ENCODE peak calls at places on chromosome 10, in six cellular contexts. L is activated CD4-positive, CD25-positive, alpha-beta regulatory T cell treated with anti-CD3 and anti-CD28 coated beads, Interleukin-2, amount 50 U/mL, for 72 hours; O is upper lobe of right lung; V is left ventricle myocardium inferior; Y is uterus; J is lower leg skin. K is an unnamed sample.

GRCh38 chr10:124221356-124222297 is 128.2 kb upstream of the CHST15 start:
- DNase-seq in V (no peak), Y (no peak), O (no peak), J (no peak), L (no peak), K (no peak)

GRCh38 chr10:17430647-17431355 is 23.6 kb downstream of the ST8SIA6 start:
- DNase-seq in Y (peak), V (peak), J (peak), O (peak), L (peak), K (peak)

GRCh38 chr10:110676016-110676415 is 31.9 kb downstream of the RBM20 start:
- DNase-seq in Y (no peak), L (no peak), J (no peak), V (no peak), O (no peak), K (no peak)

GRCh38 chr10:77156406-77156879 is 481.2 kb downstream of the KCNMA1 start:
- DNase-seq in O (no peak), L (no peak), J (no peak), Y (peak), V (no peak), K (no peak)

GRCh38 chr10:43202657-43203490 is 64.0 kb downstream of the RASGEF1A start:
- DNase-seq in V (peak), J (no peak), Y (peak), O (peak), L (peak), K (peak)

GRCh38 chr10:792792-793100 is 103.3 kb upstream of the DIP2C start:
- DNase-seq in L (no peak), V (no peak), O (no peak), Y (no peak), J (no peak), K (no peak)

GRCh38 chr10:17649836-17650235 is 5.9 kb downstream of the STAM start:
- DNase-seq in O (no peak), L (no peak), V (no peak), Y (no peak), J (no peak), K (no peak)

GRCh38 chr10:97961979-97962378 is 68.4 kb downstream of the CRTAC1 start:
- DNase-seq in J (no peak), L (no peak), Y (no peak), V (no peak), O (peak), K (no peak)

GRCh38 chr10:23065549-23065948 is 29.8 kb upstream of the MSRB2 start:
- DNase-seq in L (no peak), J (peak), O (peak), V (peak), Y (peak), K (peak)

GRCh38 chr10:34908472-34908871 is 93.4 kb upstream of the PARD3 start:
- DNase-seq in V (no peak), J (no peak), L (no peak), Y (no peak), O (no peak), K (no peak)

GRCh38 chr10:17687117-17687831 is 43.3 kb downstream of the STAM start:
- DNase-seq in Y (no peak), V (no peak), L (no peak), J (no peak), O (no peak), K (no peak)

GRCh38 chr10:119734396-119735332 is 8.8 kb downstream of the INPP5F start:
- DNase-seq in J (no peak), L (no peak), V (no peak), O (no peak), Y (no peak), K (no peak)

GRCh38 chr10:79079074-79079397 is 10.3 kb downstream of the ZMIZ1 start:
- DNase-seq in Y (no peak), L (no peak), V (no peak), O (no peak), J (no peak), K (no peak)

GRCh38 chr10:88136712-88137111 is 273.3 kb downstream of the PTEN start:
- DNase-seq in J (no peak), O (no peak), V (no peak), L (no peak), Y (no peak), K (no peak)

GRCh38 chr10:36888925-36889573 is 236.3 kb upstream of the ANKRD30A start:
- DNase-seq in V (no peak), O (no peak), L (peak), J (no peak), Y (no peak), K (no peak)

GRCh38 chr10:3889961-3890522 is 105.0 kb upstream of the KLF6 start:
- DNase-seq in Y (no peak), J (no peak), V (no peak), L (no peak), O (no peak), K (no peak)

GRCh38 chr10:123999956-124000615 is 93.3 kb downstream of the CHST15 start:
- DNase-seq in J (no peak), Y (no peak), O (peak), V (no peak), L (no peak), K (no peak)

GRCh38 chr10:121551210-121551609 is 47.0 kb downstream of the FGFR2 start:
- DNase-seq in O (no peak), V (no peak), L (no peak), J (no peak), Y (no peak), K (no peak)

GRCh38 chr10:541041-541440 is 148.4 kb downstream of the DIP2C start:
- DNase-seq in Y (no peak), J (no peak), V (no peak), L (no peak), O (no peak), K (no peak)

GRCh38 chr10:75410135-75410787 is 8.7 kb upstream of the ZNF503 start:
- DNase-seq in O (no peak), J (no peak), V (peak), L (no peak), Y (peak), K (no peak)

GRCh38 chr10:124995605-124996004 is 53.7 kb downstream of the ZRANB1 start:
- DNase-seq in O (no peak), L (peak), Y (peak), V (no peak), J (peak), K (no peak)

GRCh38 chr10:16458196-16458977 is 21.6 kb downstream of the PTER start:
- DNase-seq in L (no peak), O (no peak), J (no peak), V (no peak), Y (no peak), K (no peak)

GRCh38 chr10:15460661-15461060 is 89.6 kb upstream of the FAM171A1 start:
- DNase-seq in L (no peak), Y (no peak), O (no peak), V (no peak), J (no peak), K (no peak)

GRCh38 chr10:16905304-16905703 is 88.1 kb upstream of the RSU1 start:
- DNase-seq in Y (peak), O (no peak), V (no peak), L (no peak), J (peak), K (no peak)

GRCh38 chr10:35739998-35740397 is 97.9 kb upstream of the FZD8 start:
- DNase-seq in J (no peak), Y (no peak), V (no peak), O (no peak), L (no peak), K (no peak)

GRCh38 chr10:26432938-26433337 is 5.2 kb upstream of the APBB1IP start:
- DNase-seq in Y (no peak), J (no peak), O (no peak), V (no peak), L (no peak), K (no peak)

GRCh38 chr10:98308602-98309365 is 40.8 kb upstream of the LOXL4 start:
- DNase-seq in J (no peak), V (no peak), L (no peak), O (no peak), Y (no peak), K (no peak)

GRCh38 chr10:110420401-110421193 is 77.1 kb upstream of the DUSP5 start:
- DNase-seq in L (no peak), J (no peak), Y (no peak), V (no peak), O (no peak), K (peak)

GRCh38 chr10:42645103-42645502 is 6.7 kb upstream of the ZNF33B start:
- DNase-seq in O (no peak), J (no peak), V (no peak), L (no peak), Y (no peak), K (no peak)

GRCh38 chr10:69438531-69439349 is 12.5 kb upstream of the TSPAN15 start:
- DNase-seq in V (no peak), O (peak), J (no peak), L (no peak), Y (no peak), K (no peak)

GRCh38 chr10:101231912-101232689 is 2.8 kb upstream of the LBX1 start:
- DNase-seq in J (no peak), V (no peak), Y (no peak), L (no peak), O (no peak), K (no peak)

GRCh38 chr10:62270020-62270419 is 1.4 kb upstream of the RTKN2 start:
- DNase-seq in Y (no peak), L (no peak), O (no peak), V (no peak), J (no peak), K (no peak)

GRCh38 chr10:86266446-86267242 is 100.0 kb downstream of the GRID1 start:
- DNase-seq in O (peak), L (no peak), J (no peak), V (no peak), Y (peak), K (no peak)

GRCh38 chr10:35462491-35462934 is 126.2 kb downstream of the CCNY start:
- DNase-seq in O (no peak), L (no peak), V (no peak), Y (no peak), J (no peak), K (no peak)